ENCODE peak calls at places on chromosome 16, in four cellular contexts. One of them, this sample, is unnamed. For H3K4me1, the result is how much of the 10 kb centered on the place peaks cover.

GRCh38 chr16:69818811-69819587 is 56.9 kb downstream of the WWP2 start:
- DNase-seq in Peyer's patch: no peak
- DNase-seq in cardiac muscle cell: no peak
- DNase-seq in stomach: no peak
- DNase-seq in this sample: no peak

GRCh38 chr16:64621616-64622015 is 500.2 kb downstream of the CDH11 start:
- DNase-seq in stomach: no peak
- DNase-seq in Peyer's patch: no peak
- DNase-seq in cardiac muscle cell: no peak
- DNase-seq in this sample: no peak

GRCh38 chr16:69039333-69039941 is 66.0 kb upstream of the HAS3 start:
- DNase-seq in stomach: no peak
- DNase-seq in Peyer's patch: no peak
- DNase-seq in cardiac muscle cell: peak
- DNase-seq in this sample: no peak

GRCh38 chr16:87705780-87706277 is 60.0 kb downstream of the KLHDC4 start:
- DNase-seq in Peyer's patch: no peak
- DNase-seq in stomach: peak
- DNase-seq in cardiac muscle cell: no peak
- DNase-seq in this sample: no peak

GRCh38 chr16:55367796-55368195 is 43.8 kb downstream of the IRX6 start:
- DNase-seq in Peyer's patch: no peak
- DNase-seq in stomach: no peak
- DNase-seq in cardiac muscle cell: peak
- DNase-seq in this sample: no peak

GRCh38 chr16:3599121-3599520 is 12.3 kb downstream of the SLX4 start:
- DNase-seq in cardiac muscle cell: no peak
- DNase-seq in Peyer's patch: no peak
- DNase-seq in stomach: no peak
- DNase-seq in this sample: no peak

GRCh38 chr16:69917739-69918138 is 33.4 kb upstream of the CLEC18A start:
- DNase-seq in stomach: no peak
- DNase-seq in Peyer's patch: no peak
- DNase-seq in cardiac muscle cell: peak
- DNase-seq in this sample: peak

GRCh38 chr16:89257281-89257731 is 39.8 kb downstream of the ZNF778 start:
- DNase-seq in stomach: no peak
- DNase-seq in Peyer's patch: no peak
- DNase-seq in cardiac muscle cell: peak
- DNase-seq in this sample: no peak

GRCh38 chr16:89393731-89394406 is 96.5 kb downstream of the ANKRD11 start:
- DNase-seq in cardiac muscle cell: no peak
- DNase-seq in stomach: peak
- DNase-seq in Peyer's patch: no peak
- DNase-seq in this sample: peak

GRCh38 chr16:49283376-49284049 is 1.9 kb upstream of the CBLN1 start:
- DNase-seq in Peyer's patch: no peak
- DNase-seq in cardiac muscle cell: no peak
- DNase-seq in stomach: no peak
- DNase-seq in this sample: no peak

GRCh38 chr16:4591706-4592470 is 22.8 kb downstream of the UBALD1 start:
- DNase-seq in stomach: no peak
- DNase-seq in cardiac muscle cell: no peak
- DNase-seq in Peyer's patch: no peak
- DNase-seq in this sample: no peak

GRCh38 chr16:56683424-56684162 is 1.3 kb downstream of the MT1X start:
- DNase-seq in Peyer's patch: no peak
- DNase-seq in cardiac muscle cell: no peak
- DNase-seq in stomach: no peak
- DNase-seq in this sample: no peak

GRCh38 chr16:1553976-1554825 is 20.7 kb downstream of the TMEM204 start:
- DNase-seq in Peyer's patch: no peak
- DNase-seq in stomach: no peak
- DNase-seq in cardiac muscle cell: no peak
- DNase-seq in this sample: peak

GRCh38 chr16:79601092-79601977 is 798 bp upstream of the MAF start:
- DNase-seq in cardiac muscle cell: peak
- DNase-seq in stomach: peak
- DNase-seq in Peyer's patch: no peak
- DNase-seq in this sample: peak

GRCh38 chr16:28260193-28260592 is 32.1 kb upstream of the SBK1 start:
- DNase-seq in Peyer's patch: no peak
- DNase-seq in stomach: no peak
- DNase-seq in cardiac muscle cell: peak
- DNase-seq in this sample: no peak

GRCh38 chr16:28258571-28258970 is 33.8 kb upstream of the SBK1 start:
- DNase-seq in Peyer's patch: no peak
- DNase-seq in cardiac muscle cell: peak
- DNase-seq in stomach: peak
- DNase-seq in this sample: peak

GRCh38 chr16:28259091-28259780 is 33.1 kb upstream of the SBK1 start:
- DNase-seq in stomach: no peak
- DNase-seq in cardiac muscle cell: no peak
- DNase-seq in Peyer's patch: no peak
- DNase-seq in this sample: no peak

GRCh38 chr16:28261916-28262315 is 30.4 kb upstream of the SBK1 start:
- DNase-seq in stomach: no peak
- DNase-seq in Peyer's patch: no peak
- DNase-seq in cardiac muscle cell: no peak
- DNase-seq in this sample: no peak

DNA sequence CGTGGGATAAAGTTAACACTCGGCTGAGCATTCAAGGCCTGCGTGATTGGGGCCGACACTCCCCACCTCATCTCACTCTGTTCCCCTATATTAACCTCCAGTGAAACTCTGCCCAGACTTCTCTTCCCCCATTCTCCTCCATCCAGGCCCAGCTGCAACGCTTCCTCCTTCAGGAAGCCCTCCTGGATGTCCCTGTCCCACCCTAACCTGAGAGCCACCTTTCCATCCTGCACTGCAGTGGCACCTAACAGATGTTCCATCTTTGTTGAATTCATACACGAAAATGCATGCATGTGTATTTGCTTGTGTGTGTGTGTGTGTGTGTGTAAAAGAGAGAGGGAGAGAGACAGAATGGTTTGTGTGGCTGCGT is 32.6 kb upstream of the SBK1 start:
- DNase-seq in Peyer's patch: no peak
- DNase-seq in cardiac muscle cell: no peak
- DNase-seq in stomach: no peak
- DNase-seq in this sample: no peak
- H3K27ac ChIP-seq in Peyer's patch: no peak
- H3K27ac ChIP-seq in cardiac muscle cell: peak
- H3K27ac ChIP-seq in stomach: no peak
- H3K27ac ChIP-seq in this sample: no peak

GRCh38 chr16:24977673-24978065 is 37.5 kb downstream of the ARHGAP17 start:
- DNase-seq in cardiac muscle cell: peak
- DNase-seq in Peyer's patch: no peak
- DNase-seq in stomach: no peak
- DNase-seq in this sample: no peak
- H3K4me1 ChIP-seq in cardiac muscle cell: under half
- H3K4me1 ChIP-seq in Peyer's patch: under half
- H3K4me1 ChIP-seq in stomach: under half
- H3K4me1 ChIP-seq in this sample: under half

DNA sequence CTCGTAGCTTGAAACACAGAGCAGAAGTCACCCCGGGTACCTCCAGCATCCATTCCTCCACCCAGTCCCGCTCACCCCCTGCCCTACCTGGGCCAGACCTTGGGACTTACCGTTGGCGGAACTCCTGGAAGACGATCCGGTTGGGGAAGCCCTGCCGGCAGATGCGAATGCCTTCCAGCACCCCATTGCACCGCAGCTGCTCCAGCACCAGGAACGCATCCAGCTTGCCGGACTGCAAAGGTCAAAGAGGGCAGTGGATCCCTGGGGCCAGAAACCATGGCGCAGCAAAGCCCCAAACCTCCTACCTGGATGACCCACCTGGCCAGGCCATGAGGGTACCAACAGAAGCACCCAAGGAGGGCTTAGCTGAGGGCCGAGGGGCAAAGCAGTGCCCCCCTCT is 97.9 kb downstream of the NDE1 start:
- DNase-seq in Peyer's patch: no peak
- DNase-seq in stomach: no peak
- DNase-seq in cardiac muscle cell: no peak
- DNase-seq in this sample: no peak
- H3K27ac ChIP-seq in Peyer's patch: no peak
- H3K27ac ChIP-seq in stomach: no peak
- H3K27ac ChIP-seq in cardiac muscle cell: no peak
- H3K27ac ChIP-seq in this sample: no peak

DNA sequence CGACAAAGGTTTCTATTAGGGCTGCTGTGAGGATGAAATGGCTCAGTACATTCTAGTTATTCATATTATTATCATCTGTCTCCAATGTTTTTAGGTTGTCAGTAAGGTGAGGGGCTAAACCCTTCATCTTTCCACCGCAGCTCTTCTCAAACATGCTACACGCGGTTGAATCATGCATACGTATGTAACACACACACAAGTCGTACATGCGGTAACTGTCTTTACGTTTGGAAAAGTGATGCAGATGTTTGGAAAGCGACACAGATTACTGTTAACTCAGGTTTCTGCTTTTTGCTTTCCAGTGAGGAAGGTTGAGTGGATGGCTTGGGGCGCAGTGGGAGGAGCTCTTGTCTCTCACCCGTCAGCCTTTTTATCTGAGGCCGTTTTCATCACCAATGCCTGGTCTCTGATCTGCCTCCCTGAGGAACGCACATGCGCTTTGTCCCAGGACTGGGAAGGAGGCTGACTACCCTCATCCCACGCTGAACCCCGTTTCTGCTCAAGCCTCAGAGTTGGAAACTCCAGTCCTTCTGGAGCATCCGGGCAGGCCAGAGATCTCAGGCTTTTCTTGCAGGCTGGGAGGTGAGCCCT is 3.2 kb upstream of the FOXL1 start:
- DNase-seq in stomach: no peak
- DNase-seq in cardiac muscle cell: no peak
- DNase-seq in Peyer's patch: no peak
- DNase-seq in this sample: no peak
- H3K4me1 ChIP-seq in stomach: under half
- H3K4me1 ChIP-seq in cardiac muscle cell: under half
- H3K4me1 ChIP-seq in Peyer's patch: under half
- H3K4me1 ChIP-seq in this sample: under half